ENCODE peak calls at places on chromosomes 2 and 18, in four cellular contexts. U is mesothelial cell of epicardium; Q is naive thymus-derived CD8-positive, alpha-beta T cell; V is T-helper 1 cell. J is an unnamed sample.

GRCh38 chr2:100060875-100061274 is 81.5 kb downstream of the AFF3 start:
- DNase-seq in V (no peak), Q (no peak), U (no peak), J (no peak)

GRCh38 chr18:58870130-58870529 is 5.5 kb downstream of the ZNF532 start:
- DNase-seq in V (no peak), U (no peak), Q (no peak), J (no peak)

GRCh38 chr2:67625671-67626070 is 228.5 kb downstream of the ETAA1 start:
- DNase-seq in Q (no peak), U (no peak), V (no peak), J (no peak)

GRCh38 chr2:230564805-230565779 is 147.6 kb upstream of the CAB39 start:
- DNase-seq in U (no peak), V (no peak), Q (no peak), J (peak)

GRCh38 chr18:25256439-25256838 is 95.5 kb downstream of the ZNF521 start:
- DNase-seq in Q (no peak), V (no peak), U (no peak), J (no peak)

GRCh38 chr18:79897940-79898625 is 53.4 kb downstream of the SLC66A2 start:
- DNase-seq in V (no peak), Q (no peak), U (no peak), J (no peak)

GRCh38 chr18:64244571-64244970 is 95.7 kb upstream of the LINC00305 start:
- DNase-seq in U (no peak), Q (no peak), V (no peak), J (no peak)

GRCh38 chr18:45122510-45122909 is 441.8 kb downstream of the SETBP1 start:
- DNase-seq in Q (no peak), U (no peak), V (no peak), J (no peak)

GRCh38 chr2:181483876-181484275 is 26.7 kb downstream of the ITGA4 start:
- DNase-seq in Q (no peak), U (no peak), V (no peak), J (no peak)

GRCh38 chr18:8835556-8835955 is 130.2 kb downstream of the MTCL1 start:
- DNase-seq in U (no peak), Q (no peak), V (no peak), J (no peak)

GRCh38 chr2:239166201-239166834 is 234.5 kb downstream of the HDAC4 start:
- DNase-seq in U (peak), Q (no peak), V (no peak), J (no peak)

GRCh38 chr18:31626409-31626808 is 34.7 kb downstream of the TTR start:
- DNase-seq in V (no peak), U (no peak), Q (no peak), J (no peak)

GRCh38 chr2:197514754-197515153 is 1.1 kb upstream of the MOB4 start:
- DNase-seq in V (no peak), U (no peak), Q (no peak), J (no peak)

GRCh38 chr2:239575931-239576445 is 175.2 kb upstream of the HDAC4 start:
- DNase-seq in U (no peak), V (no peak), Q (no peak), J (no peak)

GRCh38 chr2:39715095-39715494 is 49.4 kb downstream of the TMEM178A start:
- DNase-seq in Q (no peak), U (no peak), V (no peak), J (no peak)

GRCh38 chr2:240249423-240250149 is 109.1 kb upstream of the OTOS start:
- DNase-seq in U (no peak), V (no peak), Q (no peak), J (no peak)